ENCODE peak calls at places on chromosomes 16 and 17, in four cellular contexts. G, Z, O and S are unnamed samples. For H3K4me1, the result is how much of the 10 kb centered on the place peaks cover.

GRCh38 chr16:85424260-85425060 is 188.7 kb upstream of the GSE1 start:
- DNase-seq in O (no peak), Z (peak), G (no peak), S (peak)

GRCh38 chr17:29930399-29931010 is 477 bp upstream of the SSH2 start:
- DNase-seq in G (no peak), O (peak), Z (no peak), S (no peak)

GRCh38 chr17:30212750-30213149 is 22.7 kb downstream of the SLC6A4 start:
- DNase-seq in Z (no peak), O (no peak), G (no peak), S (no peak)

GRCh38 chr16:11627292-11627663 is 40.6 kb upstream of the LITAF start:
- DNase-seq in Z (no peak), G (peak), O (no peak), S (no peak)

GRCh38 chr16:64409762-64410161 is 712.1 kb downstream of the CDH11 start:
- DNase-seq in Z (no peak), G (peak), O (peak), S (no peak)

GRCh38 chr16:89017956-89018604 is 41.1 kb upstream of the CBFA2T3 start:
- DNase-seq in G (peak), Z (no peak), O (no peak), S (no peak)

GRCh38 chr16:66476328-66477027 is 49.4 kb downstream of the BEAN1 start:
- DNase-seq in O (no peak), Z (no peak), G (peak), S (no peak)

GRCh38 chr17:42270175-42270545 is 6.0 kb downstream of the STAT5B start:
- DNase-seq in Z (no peak), G (no peak), O (no peak), S (no peak)

GRCh38 chr17:81365601-81366585 is 29.4 kb upstream of the BAHCC1 start:
- DNase-seq in G (no peak), O (peak), Z (peak), S (peak)

GRCh38 chr17:62869885-62870580 is 61.9 kb upstream of the MARCHF10 start:
- DNase-seq in G (peak), Z (no peak), O (peak), S (no peak)

GRCh38 chr16:84911490-84912216 is 91.9 kb downstream of the CRISPLD2 start:
- DNase-seq in Z (peak), O (peak), G (peak), S (no peak)

GRCh38 chr16:11358531-11358930 is 13.3 kb downstream of the RMI2 start:
- DNase-seq in Z (no peak), O (no peak), G (no peak), S (no peak)

GRCh38 chr16:5665770-5666169 is 568.2 kb upstream of the EEF2KMT start:
- DNase-seq in O (no peak), G (no peak), Z (no peak), S (no peak)

GRCh38 chr16:73157861-73158260 is 109.9 kb upstream of the ZFHX3 start:
- DNase-seq in Z (no peak), G (no peak), O (no peak), S (no peak)

GRCh38 chr16:1195393-1195666 is 29.7 kb downstream of the TPSG1 start:
- DNase-seq in G (no peak), O (no peak), Z (no peak), S (no peak)

GRCh38 chr16:88764913-88765349 is 20.1 kb downstream of the PIEZO1 start:
- DNase-seq in Z (peak), O (no peak), G (peak), S (peak)

GRCh38 chr16:2798723-2799204 is 494 bp downstream of the PRSS41 start:
- DNase-seq in O (no peak), G (no peak), Z (peak), S (no peak)

GRCh38 chr16:71537643-71538042 is 11.4 kb downstream of the CHST4 start:
- DNase-seq in O (peak), Z (no peak), G (peak), S (no peak)

GRCh38 chr17:17749921-17750320 is 68.7 kb downstream of the RAI1 start:
- DNase-seq in O (peak), Z (no peak), G (peak), S (no peak)

GRCh38 chr16:66207139-66207863 is 159.2 kb upstream of the CDH5 start:
- DNase-seq in O (peak), G (peak), Z (no peak), S (no peak)

GRCh38 chr17:64741924-64742670 is 80.0 kb upstream of the SMURF2 start:
- DNase-seq in O (peak), G (peak), Z (no peak), S (no peak)

GRCh38 chr16:88705076-88705684 is 1.0 kb downstream of the RNF166 start:
- DNase-seq in Z (peak), O (no peak), G (peak), S (no peak)

GRCh38 chr16:1489077-1489476 is 333 bp upstream of the PTX4 start:
- DNase-seq in O (no peak), Z (no peak), G (no peak), S (no peak)

GRCh38 chr17:38687291-38687690 is 12.5 kb upstream of the EPOP start:
- DNase-seq in O (peak), G (peak), Z (no peak), S (no peak)

GRCh38 chr16:85819245-85819644 is 19.8 kb downstream of the COX4I1 start:
- DNase-seq in Z (peak), O (peak), G (peak), S (peak)

GRCh38 chr17:48646183-48647102 is 20.3 kb upstream of the HOXB9 start:
- DNase-seq in O (no peak), G (no peak), Z (no peak), S (peak)

GRCh38 chr17:8826808-8827435 is 27.8 kb upstream of the MFSD6L start:
- DNase-seq in O (no peak), G (no peak), Z (no peak), S (no peak)

GRCh38 chr16:25256821-25257503 is 683 bp downstream of the ZKSCAN2 start:
- DNase-seq in G (peak), Z (peak), O (no peak), S (no peak)

GRCh38 chr16:20300312-20301097 is 26.8 kb downstream of the GP2 start:
- DNase-seq in Z (no peak), G (peak), O (peak), S (peak)

GRCh38 chr16:3030128-3030871 is 6.4 kb downstream of the BICDL2 start:
- DNase-seq in G (no peak), Z (no peak), O (no peak), S (no peak)

GRCh38 chr17:57274162-57274561 is 17.8 kb downstream of the MSI2 start:
- DNase-seq in Z (no peak), G (no peak), O (no peak), S (no peak)

GRCh38 chr17:7912927-7913524 is 3.1 kb downstream of the RNF227 start:
- DNase-seq in O (peak), Z (no peak), G (peak), S (no peak)

GRCh38 chr16:86126891-86127290 is 227.9 kb downstream of the IRF8 start:
- DNase-seq in G (no peak), Z (no peak), O (no peak), S (no peak)

GRCh38 chr16:52171481-52171880 is 375.5 kb downstream of the TOX3 start:
- DNase-seq in G (no peak), O (no peak), Z (no peak), S (no peak)

GRCh38 chr17:79981661-79982101 is 54.0 kb downstream of the TBC1D16 start:
- DNase-seq in Z (peak), O (no peak), G (no peak), S (peak)

GRCh38 chr17:38798614-38799500 is 499 bp downstream of the PIP4K2B start:
- DNase-seq in O (peak), G (peak), Z (peak), S (peak)

GRCh38 chr17:4769628-4770027 is 2.1 kb upstream of the TM4SF5 start:
- DNase-seq in O (no peak), Z (no peak), G (peak), S (no peak)
- H3K4me1 ChIP-seq in O (under half), Z (under half), G (under half), S (under half)

DNA sequence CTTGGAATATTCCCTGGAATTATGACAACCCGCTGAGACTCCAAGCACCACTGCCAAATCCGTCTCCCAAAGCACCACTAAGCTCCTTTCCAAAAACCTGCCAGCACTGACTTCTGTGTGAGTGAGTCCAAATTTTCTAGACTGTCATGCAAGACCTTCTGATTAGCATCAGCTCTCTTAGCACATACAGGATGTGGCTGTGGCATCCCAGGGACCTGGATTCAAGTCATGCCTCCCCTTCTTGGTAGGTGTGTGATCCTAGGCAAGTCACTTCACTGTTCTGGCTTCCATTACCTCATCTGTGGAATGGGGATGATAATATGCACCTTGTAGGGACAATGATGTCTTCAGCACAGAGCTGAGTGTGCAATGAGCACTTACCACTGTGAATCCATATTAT is 38.3 kb upstream of the USP7 start:
- DNase-seq in Z (no peak), G (no peak), O (no peak), S (no peak)
- H3K27ac ChIP-seq in Z (no peak), G (no peak), O (no peak), S (no peak)

GRCh38 chr17:45338996-45339535 is 22.2 kb upstream of the MAP3K14 start:
- DNase-seq in Z (no peak), G (no peak), O (no peak), S (no peak)

GRCh38 chr17:45342306-45342705 is 25.5 kb upstream of the MAP3K14 start:
- DNase-seq in Z (no peak), O (no peak), G (no peak), S (no peak)

GRCh38 chr17:45339646-45340605 is 23.1 kb upstream of the MAP3K14 start:
- DNase-seq in G (peak), Z (no peak), O (no peak), S (no peak)

GRCh38 chr17:45342871-45343526 is 26.2 kb upstream of the MAP3K14 start:
- DNase-seq in Z (no peak), O (no peak), G (no peak), S (no peak)

GRCh38 chr17:45341389-45342158 is 24.8 kb upstream of the MAP3K14 start:
- DNase-seq in G (peak), O (peak), Z (peak), S (peak)
- H3K4me3 ChIP-seq in G (peak), O (no peak), Z (no peak), S (no peak)

DNA sequence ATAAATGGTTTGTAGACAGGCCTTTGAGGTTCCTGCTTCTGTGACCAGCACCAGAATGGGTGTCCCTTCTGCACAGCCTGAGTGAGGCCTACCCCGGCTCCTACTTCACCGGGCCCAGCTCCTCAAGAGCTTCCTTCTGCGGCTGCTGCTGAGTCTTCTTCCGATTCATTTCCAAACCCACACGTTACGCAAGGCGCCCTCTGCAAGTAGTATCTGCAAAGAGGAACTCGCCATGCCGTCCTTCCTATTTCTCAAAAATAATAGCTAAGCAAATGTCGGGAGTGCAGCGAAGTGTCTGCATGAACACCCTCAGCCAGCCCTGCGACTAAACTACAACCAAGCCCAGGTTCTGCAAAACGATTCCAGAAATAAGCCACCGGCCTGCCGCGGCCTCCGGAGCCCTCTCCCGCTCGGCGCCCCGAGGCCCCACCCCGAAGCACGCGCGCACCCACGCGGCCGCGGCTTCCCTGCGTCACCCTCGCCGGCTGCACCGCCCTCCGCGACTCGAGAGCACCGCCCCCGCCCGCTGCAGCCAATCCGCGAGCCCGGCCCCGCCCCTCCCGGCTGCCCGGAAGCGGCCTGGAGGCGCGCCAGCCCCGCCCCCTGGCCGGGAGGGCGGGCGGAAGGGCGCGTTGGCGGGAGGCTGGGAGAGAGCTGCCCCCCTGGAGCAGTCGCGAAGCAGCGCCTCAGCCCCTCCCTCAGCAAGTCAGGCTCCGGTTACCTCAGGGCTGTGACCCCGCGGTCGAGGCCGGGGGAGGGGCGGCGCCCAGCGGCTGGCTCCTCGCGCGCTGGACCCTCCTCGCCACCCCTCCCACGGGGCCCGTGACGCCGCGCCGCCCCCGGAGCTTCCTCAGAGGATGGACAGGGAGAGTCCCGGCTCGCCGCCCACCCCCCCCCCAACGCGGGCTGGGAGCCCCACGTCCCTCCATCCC is 8.3 kb downstream of the MNT start:
- DNase-seq in O (peak), Z (peak), G (peak), S (peak)
- H3K4me1 ChIP-seq in O (under half), Z (half or more), G (under half), S (half or more)

DNA sequence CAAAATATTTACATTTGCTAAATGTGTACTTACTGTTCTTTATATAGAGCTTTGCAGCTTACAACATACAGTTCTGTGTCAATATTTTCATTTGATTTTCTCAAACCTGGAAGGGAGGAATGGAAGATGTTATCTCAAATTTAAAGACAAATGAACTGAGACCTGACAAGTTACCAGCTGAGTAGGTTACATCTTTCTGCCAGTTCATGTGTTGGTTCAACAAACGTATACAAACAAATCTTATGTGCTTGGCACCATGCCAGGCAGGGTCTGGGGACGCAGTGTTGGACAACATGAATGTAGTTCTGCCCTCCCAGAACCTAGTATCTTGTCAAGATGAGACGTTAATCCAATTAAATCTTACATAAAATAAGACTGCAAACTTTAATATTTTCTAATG is 507.5 kb upstream of the HSBP1 start:
- DNase-seq in G (no peak), O (no peak), Z (no peak), S (no peak)
- H3K27ac ChIP-seq in G (no peak), O (no peak), Z (no peak), S (no peak)

GRCh38 chr17:31558748-31559646 is 167.5 kb downstream of the RAB11FIP4 start:
- DNase-seq in Z (peak), O (peak), G (peak), S (peak)
- H3K4me3 ChIP-seq in Z (peak), O (peak), G (peak), S (peak)

GRCh38 chr17:50274945-50275221 is 617 bp downstream of the TMEM92 start:
- DNase-seq in O (no peak), G (no peak), Z (peak), S (no peak)

GRCh38 chr17:50274142-50274944 is at the start of gene TMEM92:
- DNase-seq in G (peak), Z (peak), O (no peak), S (peak)

GRCh38 chr17:50273654-50274040 is 619 bp upstream of the TMEM92 start:
- DNase-seq in G (no peak), Z (no peak), O (no peak), S (no peak)

GRCh38 chr17:50276588-50277356 is 2.5 kb downstream of the TMEM92 start:
- DNase-seq in O (no peak), Z (no peak), G (no peak), S (no peak)

DNA sequence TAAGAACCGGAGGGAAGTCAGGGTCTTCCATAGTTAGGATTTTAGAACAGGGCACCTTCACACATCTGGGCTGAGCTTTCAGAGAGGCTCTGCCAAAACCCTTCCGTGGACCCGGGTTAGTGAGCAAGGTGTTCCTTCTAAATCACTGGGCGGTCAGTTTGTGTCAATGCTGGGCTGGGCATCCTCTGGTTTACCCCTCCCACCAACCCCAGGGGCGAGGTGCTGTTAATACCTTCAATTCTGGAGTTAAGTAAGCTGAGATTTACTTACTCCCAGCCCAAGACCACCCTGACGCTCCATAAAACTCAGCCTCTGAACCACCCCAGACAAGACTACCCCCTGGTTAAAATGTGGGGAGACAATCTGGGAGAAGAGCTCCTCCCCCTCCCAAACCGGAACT is 1.0 kb downstream of the TMEM92 start:
- DNase-seq in Z (peak), G (no peak), O (no peak), S (no peak)
- H3K4me1 ChIP-seq in Z (under half), G (half or more), O (under half), S (half or more)

GRCh38 chr16:4207683-4208528 is 34.0 kb downstream of the SRL start:
- DNase-seq in Z (no peak), G (no peak), O (no peak), S (no peak)

GRCh38 chr16:4208529-4208835 is 33.4 kb downstream of the SRL start:
- DNase-seq in O (no peak), Z (no peak), G (no peak), S (no peak)

GRCh38 chr16:4206680-4207079 is 35.2 kb downstream of the SRL start:
- DNase-seq in O (no peak), G (no peak), Z (no peak), S (no peak)

GRCh38 chr16:4205971-4206370 is 35.9 kb downstream of the SRL start:
- DNase-seq in G (no peak), O (no peak), Z (no peak), S (no peak)

GRCh38 chr16:4207229-4207628 is 34.7 kb downstream of the SRL start:
- DNase-seq in Z (no peak), G (no peak), O (no peak), S (no peak)
- H3K27ac ChIP-seq in Z (no peak), G (no peak), O (no peak), S (no peak)